ENCODE peak calls at places on chromosomes 6 and 20, in nine cellular contexts. One of them, this sample, is unnamed.

GRCh38 chr6:31162463-31163165 is 4.2 kb downstream of the TCF19 start:
- DNase-seq in psoas muscle: no peak
- DNase-seq in AG04450: no peak
- DNase-seq in endothelial cell of umbilical vein: no peak
- DNase-seq in uterus: no peak
- DNase-seq in GM23248: no peak
- DNase-seq in heart right ventricle: no peak
- DNase-seq in IMR-90: no peak
- DNase-seq in right cardiac atrium: no peak
- DNase-seq in this sample: peak; percentile 75

GRCh38 chr20:45781391-45781931 is 10.2 kb downstream of the WFDC3 start:
- DNase-seq in psoas muscle: no peak
- DNase-seq in AG04450: peak; percentile 83
- DNase-seq in endothelial cell of umbilical vein: peak; percentile 54
- DNase-seq in uterus: no peak
- DNase-seq in GM23248: peak; percentile 89
- DNase-seq in heart right ventricle: no peak
- DNase-seq in IMR-90: peak; percentile 95
- DNase-seq in right cardiac atrium: no peak
- DNase-seq in this sample: no peak

GRCh38 chr6:52526634-52527033 is 50.2 kb downstream of the TRAM2 start:
- DNase-seq in psoas muscle: no peak
- DNase-seq in AG04450: no peak
- DNase-seq in endothelial cell of umbilical vein: no peak
- DNase-seq in uterus: no peak
- DNase-seq in GM23248: peak; percentile 72
- DNase-seq in heart right ventricle: no peak
- DNase-seq in IMR-90: peak; percentile 67
- DNase-seq in right cardiac atrium: no peak
- DNase-seq in this sample: no peak

GRCh38 chr6:33619166-33619565 is 2.0 kb upstream of the ITPR3 start:
- DNase-seq in psoas muscle: no peak
- DNase-seq in AG04450: no peak
- DNase-seq in endothelial cell of umbilical vein: no peak
- DNase-seq in uterus: no peak
- DNase-seq in GM23248: peak; percentile 22
- DNase-seq in heart right ventricle: no peak
- DNase-seq in IMR-90: no peak
- DNase-seq in right cardiac atrium: no peak
- DNase-seq in this sample: no peak

GRCh38 chr6:148146717-148147116 is 195.9 kb upstream of the SASH1 start:
- DNase-seq in psoas muscle: no peak
- DNase-seq in AG04450: no peak
- DNase-seq in endothelial cell of umbilical vein: peak; percentile 95
- DNase-seq in uterus: no peak
- DNase-seq in GM23248: peak; percentile 1
- DNase-seq in heart right ventricle: no peak
- DNase-seq in IMR-90: peak; percentile 36
- DNase-seq in right cardiac atrium: no peak
- DNase-seq in this sample: no peak

GRCh38 chr20:34472246-34472925 is 43.8 kb upstream of the DYNLRB1 start:
- DNase-seq in psoas muscle: no peak
- DNase-seq in AG04450: no peak
- DNase-seq in endothelial cell of umbilical vein: peak; percentile 77
- DNase-seq in uterus: no peak
- DNase-seq in GM23248: peak; percentile 85
- DNase-seq in heart right ventricle: no peak
- DNase-seq in IMR-90: peak; percentile 61
- DNase-seq in right cardiac atrium: no peak
- DNase-seq in this sample: no peak

GRCh38 chr20:11432407-11432806 is 485.3 kb upstream of the BTBD3 start:
- DNase-seq in psoas muscle: no peak
- DNase-seq in AG04450: peak; percentile 68
- DNase-seq in endothelial cell of umbilical vein: no peak
- DNase-seq in uterus: no peak
- DNase-seq in GM23248: peak; percentile 81
- DNase-seq in heart right ventricle: no peak
- DNase-seq in IMR-90: peak; percentile 95
- DNase-seq in right cardiac atrium: no peak
- DNase-seq in this sample: no peak

GRCh38 chr6:44152533-44152932 is 6.1 kb upstream of the CAPN11 start:
- DNase-seq in psoas muscle: no peak
- DNase-seq in AG04450: no peak
- DNase-seq in endothelial cell of umbilical vein: no peak
- DNase-seq in uterus: no peak
- DNase-seq in GM23248: no peak
- DNase-seq in heart right ventricle: no peak
- DNase-seq in IMR-90: no peak
- DNase-seq in right cardiac atrium: no peak
- DNase-seq in this sample: no peak

GRCh38 chr6:87705070-87705691 is 3.1 kb upstream of the AKIRIN2 start:
- DNase-seq in psoas muscle: no peak
- DNase-seq in AG04450: no peak
- DNase-seq in endothelial cell of umbilical vein: no peak
- DNase-seq in uterus: no peak
- DNase-seq in GM23248: peak; percentile 49
- DNase-seq in heart right ventricle: no peak
- DNase-seq in IMR-90: peak; percentile 80
- DNase-seq in right cardiac atrium: no peak
- DNase-seq in this sample: no peak

GRCh38 chr6:15132854-15133670 is 112.8 kb upstream of the JARID2 start:
- DNase-seq in psoas muscle: no peak
- DNase-seq in AG04450: peak; percentile 27
- DNase-seq in endothelial cell of umbilical vein: no peak
- DNase-seq in uterus: peak; percentile 19
- DNase-seq in GM23248: peak; percentile 94
- DNase-seq in heart right ventricle: no peak
- DNase-seq in IMR-90: peak; percentile 90
- DNase-seq in right cardiac atrium: no peak
- DNase-seq in this sample: no peak

GRCh38 chr6:161804804-161805203 is 530.9 kb upstream of the AGPAT4 start:
- DNase-seq in psoas muscle: no peak
- DNase-seq in AG04450: no peak
- DNase-seq in endothelial cell of umbilical vein: no peak
- DNase-seq in uterus: no peak
- DNase-seq in GM23248: no peak
- DNase-seq in heart right ventricle: no peak
- DNase-seq in IMR-90: no peak
- DNase-seq in right cardiac atrium: no peak
- DNase-seq in this sample: no peak

GRCh38 chr20:41889871-41890224 is 271.7 kb upstream of the CHD6 start:
- DNase-seq in psoas muscle: no peak
- DNase-seq in AG04450: no peak
- DNase-seq in endothelial cell of umbilical vein: no peak
- DNase-seq in uterus: no peak
- DNase-seq in GM23248: peak; percentile 15
- DNase-seq in heart right ventricle: no peak
- DNase-seq in IMR-90: no peak
- DNase-seq in right cardiac atrium: no peak
- DNase-seq in this sample: peak; percentile 51

GRCh38 chr6:139508023-139508422 is 133.6 kb upstream of the CITED2 start:
- DNase-seq in psoas muscle: no peak
- DNase-seq in AG04450: no peak
- DNase-seq in endothelial cell of umbilical vein: no peak
- DNase-seq in uterus: no peak
- DNase-seq in GM23248: peak; percentile 59
- DNase-seq in heart right ventricle: no peak
- DNase-seq in IMR-90: peak; percentile 49
- DNase-seq in right cardiac atrium: no peak
- DNase-seq in this sample: no peak

GRCh38 chr6:136526196-136526930 is 23.9 kb downstream of the MAP7 start:
- DNase-seq in psoas muscle: peak; percentile 53
- DNase-seq in AG04450: peak; percentile 41
- DNase-seq in endothelial cell of umbilical vein: peak; percentile 29
- DNase-seq in uterus: peak; percentile 31
- DNase-seq in GM23248: peak; percentile 83
- DNase-seq in heart right ventricle: peak; percentile 17
- DNase-seq in IMR-90: peak; percentile 63
- DNase-seq in right cardiac atrium: peak; percentile 83
- DNase-seq in this sample: peak; percentile 90

GRCh38 chr6:136528477-136528876 is 21.7 kb downstream of the MAP7 start:
- DNase-seq in psoas muscle: no peak
- DNase-seq in AG04450: no peak
- DNase-seq in endothelial cell of umbilical vein: no peak
- DNase-seq in uterus: no peak
- DNase-seq in GM23248: peak; percentile 26
- DNase-seq in heart right ventricle: no peak
- DNase-seq in IMR-90: no peak
- DNase-seq in right cardiac atrium: no peak
- DNase-seq in this sample: no peak

GRCh38 chr6:136526937-136527336 is 23.3 kb downstream of the MAP7 start:
- DNase-seq in psoas muscle: no peak
- DNase-seq in AG04450: no peak
- DNase-seq in endothelial cell of umbilical vein: no peak
- DNase-seq in uterus: no peak
- DNase-seq in GM23248: no peak
- DNase-seq in heart right ventricle: no peak
- DNase-seq in IMR-90: no peak
- DNase-seq in right cardiac atrium: no peak
- DNase-seq in this sample: no peak

GRCh38 chr6:136529655-136530054 is 20.6 kb downstream of the MAP7 start:
- DNase-seq in psoas muscle: no peak
- DNase-seq in AG04450: no peak
- DNase-seq in endothelial cell of umbilical vein: no peak
- DNase-seq in uterus: no peak
- DNase-seq in GM23248: no peak
- DNase-seq in heart right ventricle: no peak
- DNase-seq in IMR-90: no peak
- DNase-seq in right cardiac atrium: no peak
- DNase-seq in this sample: no peak

DNA sequence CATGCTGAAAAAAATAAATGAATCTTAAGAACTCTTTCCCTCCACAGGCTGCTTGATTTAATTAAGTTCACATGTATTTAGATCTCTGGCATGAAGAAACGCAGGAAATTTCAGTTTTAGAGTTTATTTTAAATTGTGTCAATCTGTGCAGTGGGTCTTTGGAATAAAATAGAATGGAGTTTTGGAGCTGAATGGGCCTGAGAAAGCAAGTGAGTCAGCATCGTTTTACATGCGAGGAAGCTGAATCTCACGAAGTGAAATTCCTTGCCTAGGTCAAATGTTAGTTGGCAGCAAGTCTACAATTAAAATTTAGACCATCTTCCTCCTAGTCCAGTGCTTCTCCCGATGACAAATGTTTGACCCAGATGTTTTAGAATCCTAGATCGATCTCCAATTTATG is 22.4 kb downstream of the MAP7 start:
- DNase-seq in psoas muscle: no peak
- DNase-seq in AG04450: no peak
- DNase-seq in endothelial cell of umbilical vein: no peak
- DNase-seq in uterus: no peak
- DNase-seq in GM23248: peak; percentile 58
- DNase-seq in heart right ventricle: no peak
- DNase-seq in IMR-90: no peak
- DNase-seq in right cardiac atrium: no peak
- DNase-seq in this sample: no peak
- H3K4me3 ChIP-seq in psoas muscle: no peak overlapping the region
- H3K4me3 ChIP-seq in AG04450: no peak overlapping the region
- H3K4me3 ChIP-seq in endothelial cell of umbilical vein: no peak overlapping the region
- H3K4me3 ChIP-seq in uterus: no peak overlapping the region
- H3K4me3 ChIP-seq in GM23248: no peak overlapping the region
- H3K4me3 ChIP-seq in heart right ventricle: no peak overlapping the region
- H3K4me3 ChIP-seq in IMR-90: no peak overlapping the region
- H3K4me3 ChIP-seq in right cardiac atrium: no peak overlapping the region
- H3K4me3 ChIP-seq in this sample: no peak overlapping the region

GRCh38 chr6:153129873-153130514 is 1.1 kb downstream of the RGS17 start:
- DNase-seq in psoas muscle: no peak
- DNase-seq in AG04450: no peak
- DNase-seq in endothelial cell of umbilical vein: peak; percentile 13
- DNase-seq in uterus: no peak
- DNase-seq in GM23248: peak; percentile 61
- DNase-seq in heart right ventricle: no peak
- DNase-seq in IMR-90: peak; percentile 12
- DNase-seq in right cardiac atrium: peak; percentile 39
- DNase-seq in this sample: peak; percentile 71
- H3K4me3 ChIP-seq in psoas muscle: peak overlapping the region; percentile 72
- H3K4me3 ChIP-seq in AG04450: peak overlapping the region; percentile 89
- H3K4me3 ChIP-seq in endothelial cell of umbilical vein: peak overlapping the region; percentile 70
- H3K4me3 ChIP-seq in uterus: peak overlapping the region; percentile 52
- H3K4me3 ChIP-seq in GM23248: peak overlapping the region; percentile 89
- H3K4me3 ChIP-seq in heart right ventricle: peak overlapping the region; percentile 35
- H3K4me3 ChIP-seq in IMR-90: peak overlapping the region; percentile 62
- H3K4me3 ChIP-seq in right cardiac atrium: peak overlapping the region; percentile 91
- H3K4me3 ChIP-seq in this sample: peak overlapping the region; percentile 90

GRCh38 chr20:1375515-1375914 is 17.3 kb downstream of the FKBP1A start:
- DNase-seq in psoas muscle: no peak
- DNase-seq in AG04450: peak; percentile 55
- DNase-seq in endothelial cell of umbilical vein: peak; percentile 47
- DNase-seq in uterus: no peak
- DNase-seq in GM23248: peak; percentile 87
- DNase-seq in heart right ventricle: no peak
- DNase-seq in IMR-90: peak; percentile 93
- DNase-seq in right cardiac atrium: no peak
- DNase-seq in this sample: no peak
- H3K4me3 ChIP-seq in psoas muscle: no peak overlapping the region
- H3K4me3 ChIP-seq in AG04450: no peak overlapping the region
- H3K4me3 ChIP-seq in endothelial cell of umbilical vein: no peak overlapping the region
- H3K4me3 ChIP-seq in uterus: no peak overlapping the region
- H3K4me3 ChIP-seq in GM23248: no peak overlapping the region
- H3K4me3 ChIP-seq in heart right ventricle: no peak overlapping the region
- H3K4me3 ChIP-seq in IMR-90: no peak overlapping the region
- H3K4me3 ChIP-seq in right cardiac atrium: no peak overlapping the region
- H3K4me3 ChIP-seq in this sample: no peak overlapping the region

DNA sequence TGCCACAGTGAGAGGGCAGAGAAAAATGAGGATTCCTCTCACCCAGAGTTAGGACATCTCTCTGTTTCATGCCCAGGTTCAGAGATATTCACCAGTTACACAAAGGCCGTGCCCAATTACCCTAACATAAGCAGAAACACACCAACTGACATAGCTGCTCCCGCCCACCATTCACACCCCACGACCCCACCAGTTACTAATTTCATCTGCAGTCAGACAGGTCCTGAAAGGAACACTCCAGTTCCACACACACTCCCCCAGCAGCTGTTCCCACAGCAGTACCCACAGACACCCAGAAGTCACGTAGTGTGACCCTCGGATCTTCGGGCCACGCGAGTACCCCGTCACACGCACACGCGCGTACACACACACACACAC is 532 bp downstream of the TMEM74B start:
- DNase-seq in psoas muscle: no peak
- DNase-seq in AG04450: no peak
- DNase-seq in endothelial cell of umbilical vein: no peak
- DNase-seq in uterus: no peak
- DNase-seq in GM23248: no peak
- DNase-seq in heart right ventricle: no peak
- DNase-seq in IMR-90: no peak
- DNase-seq in right cardiac atrium: no peak
- DNase-seq in this sample: no peak
- H3K4me3 ChIP-seq in psoas muscle: peak overlapping the region; percentile 68
- H3K4me3 ChIP-seq in AG04450: no peak overlapping the region
- H3K4me3 ChIP-seq in endothelial cell of umbilical vein: no peak overlapping the region
- H3K4me3 ChIP-seq in uterus: no peak overlapping the region
- H3K4me3 ChIP-seq in GM23248: no peak overlapping the region
- H3K4me3 ChIP-seq in heart right ventricle: no peak overlapping the region
- H3K4me3 ChIP-seq in IMR-90: no peak overlapping the region
- H3K4me3 ChIP-seq in right cardiac atrium: peak overlapping the region; percentile 80
- H3K4me3 ChIP-seq in this sample: peak overlapping the region; percentile 45

This sample was measured in endodermal cell.